ENCODE peak calls at places on chromosome 9, in five cellular contexts. H is EL, M is heart right ventricle, A is D341Med, Q is anterior cingulate cortex. X is an unnamed sample.

GRCh38 chr9:125785187-125785840 is 38.1 kb downstream of the PBX3 start:
- DNase-seq in H (no peak), M (no peak), A (no peak), Q (no peak), X (peak)

GRCh38 chr9:134725605-134725940 is 84.0 kb downstream of the COL5A1 start:
- DNase-seq in H (no peak), M (no peak), A (no peak), Q (no peak), X (no peak)

GRCh38 chr9:134267305-134268265 is 58.7 kb upstream of the RXRA start:
- DNase-seq in H (no peak), M (peak), A (no peak), Q (no peak), X (no peak)

GRCh38 chr9:32671333-32671732 is 35.9 kb upstream of the TAF1L start:
- DNase-seq in H (no peak), M (no peak), A (peak), Q (no peak), X (no peak)

GRCh38 chr9:137278061-137278912 is 761 bp downstream of the TOR4A start:
- DNase-seq in H (peak), M (peak), A (no peak), Q (no peak), X (no peak)

GRCh38 chr9:37197158-37198033 is 77.0 kb downstream of the ZCCHC7 start:
- DNase-seq in H (peak), M (no peak), A (peak), Q (no peak), X (no peak)

GRCh38 chr9:121599872-121600585 is 51.4 kb upstream of the DAB2IP start:
- DNase-seq in H (no peak), M (no peak), A (peak), Q (no peak), X (no peak)

GRCh38 chr9:14349141-14349817 is 35.3 kb upstream of the NFIB start:
- DNase-seq in H (no peak), M (no peak), A (no peak), Q (peak), X (peak)

GRCh38 chr9:9791621-9792020 is 821.2 kb downstream of the PTPRD start:
- DNase-seq in H (no peak), M (no peak), A (no peak), Q (no peak), X (peak)

GRCh38 chr9:12956261-12956660 is 181.4 kb downstream of the LURAP1L start:
- DNase-seq in H (no peak), M (no peak), A (no peak), Q (no peak), X (no peak)

GRCh38 chr9:98491778-98492177 is 217.0 kb downstream of the GABBR2 start:
- DNase-seq in H (peak), M (no peak), A (no peak), Q (no peak), X (peak)

GRCh38 chr9:4508907-4509589 is 18.8 kb downstream of the SLC1A1 start:
- DNase-seq in H (peak), M (no peak), A (no peak), Q (no peak), X (peak)

GRCh38 chr9:26946753-26947727 is at the start of gene PLAA:
- DNase-seq in H (peak), M (peak), A (peak), Q (peak), X (peak)

GRCh38 chr9:16832101-16832500 is 38.4 kb downstream of the BNC2 start:
- DNase-seq in H (no peak), M (no peak), A (no peak), Q (no peak), X (no peak)

GRCh38 chr9:36891341-36891811 is 142.7 kb downstream of the PAX5 start:
- DNase-seq in H (no peak), M (no peak), A (no peak), Q (no peak), X (no peak)

GRCh38 chr9:106417685-106418084 is 445.3 kb upstream of the ZNF462 start:
- DNase-seq in H (no peak), M (no peak), A (no peak), Q (no peak), X (no peak)

GRCh38 chr9:128027166-128027539 is 40.0 kb downstream of the NAIF1 start:
- DNase-seq in H (no peak), M (no peak), A (no peak), Q (no peak), X (no peak)

GRCh38 chr9:136343884-136344269 is 16.5 kb downstream of the GPSM1 start:
- DNase-seq in H (no peak), M (no peak), A (no peak), Q (no peak), X (no peak)

GRCh38 chr9:92181296-92181695 is 66.1 kb upstream of the SPTLC1 start:
- DNase-seq in H (no peak), M (no peak), A (no peak), Q (no peak), X (no peak)

GRCh38 chr9:2923810-2924768 is 80.2 kb upstream of the PUM3 start:
- DNase-seq in H (no peak), M (no peak), A (no peak), Q (no peak), X (no peak)

GRCh38 chr9:68949271-68950000 is 64.5 kb downstream of the PRKACG start:
- DNase-seq in H (peak), M (no peak), A (no peak), Q (no peak), X (no peak)

GRCh38 chr9:2126331-2126789 is 111.2 kb downstream of the SMARCA2 start:
- DNase-seq in H (no peak), M (no peak), A (no peak), Q (no peak), X (peak)

X was measured in astrocyte of the spinal cord.